ENCODE peak calls at places on chromosomes 3 and 15, in six cellular contexts. X, K, D, G, Z and C are unnamed samples.

GRCh38 chr3:4531478-4532025 is 38.4 kb downstream of the ITPR1 start:
- DNase-seq in X (no peak), K (no peak), D (no peak), G (no peak), Z (peak; percentile 35), C (peak; percentile 34)

GRCh38 chr3:140629351-140630137 is 48.3 kb upstream of the TRIM42 start:
- DNase-seq in X (no peak), K (no peak), D (no peak), G (peak; percentile 78), Z (peak; percentile 96), C (peak; percentile 85)

GRCh38 chr15:66842710-66843441 is 140.8 kb downstream of the SMAD6 start:
- DNase-seq in X (peak; percentile 89), K (no peak), D (peak; percentile 81), G (peak; percentile 50), Z (peak; percentile 73), C (peak; percentile 86)

GRCh38 chr15:69359724-69360123 is 54.4 kb upstream of the KIF23 start:
- DNase-seq in X (no peak), K (no peak), D (no peak), G (no peak), Z (peak; percentile 49), C (no peak)

GRCh38 chr3:165644331-165644730 is 192.9 kb downstream of the BCHE start:
- DNase-seq in X (no peak), K (no peak), D (no peak), G (no peak), Z (no peak), C (no peak)

GRCh38 chr3:181568693-181569092 is 143.0 kb upstream of the SOX2 start:
- DNase-seq in X (no peak), K (no peak), D (no peak), G (no peak), Z (no peak), C (no peak)

GRCh38 chr3:158768361-158768787 is 33.5 kb upstream of the MFSD1 start:
- DNase-seq in X (no peak), K (no peak), D (peak; percentile 35), G (no peak), Z (peak; percentile 74), C (peak; percentile 78)

GRCh38 chr15:62928996-62929350 is 113.6 kb upstream of the TPM1 start:
- DNase-seq in X (no peak), K (no peak), D (peak; percentile 55), G (peak; percentile 85), Z (peak; percentile 92), C (peak; percentile 82)

GRCh38 chr15:29225534-29226224 is 43.9 kb downstream of the NSMCE3 start:
- DNase-seq in X (no peak), K (no peak), D (no peak), G (no peak), Z (peak; percentile 4), C (no peak)

GRCh38 chr3:192879346-192880031 is 38.2 kb downstream of the MB21D2 start:
- DNase-seq in X (no peak), K (no peak), D (peak; percentile 87), G (peak; percentile 98), Z (peak; percentile 99), C (peak; percentile 96)

GRCh38 chr3:109702252-109702651 is 364.9 kb upstream of the DPPA4 start:
- DNase-seq in X (no peak), K (peak; percentile 43), D (no peak), G (no peak), Z (peak; percentile 50), C (peak; percentile 85)

GRCh38 chr15:48358681-48359152 is 27.5 kb downstream of the DUT start:
- DNase-seq in X (no peak), K (no peak), D (no peak), G (no peak), Z (peak; percentile 43), C (peak; percentile 19)

GRCh38 chr3:133531981-133532380 is 41.5 kb upstream of the CDV3 start:
- DNase-seq in X (no peak), K (no peak), D (no peak), G (no peak), Z (peak; percentile 77), C (peak; percentile 73)